ENCODE peak calls at places on chromosomes 16 and 17, in nine cellular contexts. N is neural progenitor cell, L is dorsolateral prefrontal cortex, E is foreskin fibroblast, M is cardiac fibroblast, J is aorta, Y is stomach, U is NT2/D1, S is fibroblast of lung. Z is an unnamed sample.

GRCh38 chr16:12362482-12363458 is 386.2 kb downstream of the SNX29 start:
- DNase-seq in L (no peak), N (no peak), S (peak), Y (no peak), J (peak), M (peak), U (no peak), E (no peak), Z (no peak)

GRCh38 chr17:3029213-3029913 is 34.0 kb downstream of the OR1D5 start:
- DNase-seq in N (no peak), J (no peak), E (no peak), L (peak), M (no peak), S (no peak), Y (no peak), U (no peak), Z (no peak)

GRCh38 chr16:86952769-86953168 is 364.4 kb downstream of the C16orf95 start:
- DNase-seq in S (peak), U (no peak), J (peak), M (peak), N (no peak), E (peak), Y (no peak), L (no peak), Z (no peak)

GRCh38 chr16:48438414-48438813 is 53.2 kb upstream of the SIAH1 start:
- DNase-seq in S (no peak), N (no peak), U (no peak), L (no peak), E (no peak), M (no peak), Y (no peak), J (no peak), Z (no peak)

GRCh38 chr17:29048440-29049360 is 5.8 kb downstream of the PIPOX start:
- DNase-seq in M (no peak), L (no peak), J (no peak), S (peak), E (no peak), U (no peak), N (peak), Y (no peak), Z (peak)

GRCh38 chr17:37194208-37194607 is 181.6 kb upstream of the C17orf78 start:
- DNase-seq in E (no peak), J (no peak), S (no peak), M (no peak), Y (no peak), N (peak), L (no peak), U (no peak), Z (no peak)

GRCh38 chr17:34242553-34242952 is 12.5 kb upstream of the CCL2 start:
- DNase-seq in U (no peak), N (no peak), Y (no peak), J (no peak), S (no peak), M (no peak), E (no peak), L (no peak), Z (no peak)

GRCh38 chr16:72467157-72467759 is 295.3 kb upstream of the PMFBP1 start:
- DNase-seq in N (peak), U (peak), L (no peak), M (peak), Y (no peak), E (peak), S (peak), J (no peak), Z (peak)

GRCh38 chr17:64024215-64024654 is 3.8 kb upstream of the ICAM2 start:
- DNase-seq in S (no peak), U (no peak), Y (no peak), N (no peak), J (no peak), E (no peak), L (no peak), M (no peak), Z (no peak)

GRCh38 chr17:33024688-33025486 is 33.2 kb downstream of the SPACA3 start:
- DNase-seq in M (no peak), S (no peak), E (no peak), U (no peak), J (no peak), N (no peak), L (no peak), Y (no peak), Z (no peak)

GRCh38 chr17:9024497-9024896 is 3.2 kb downstream of the NTN1 start:
- DNase-seq in U (no peak), Y (no peak), E (no peak), L (no peak), J (no peak), N (peak), M (no peak), S (no peak), Z (no peak)
- H3K4me3 ChIP-seq in U (no peak), Y (peak), E (no peak), L (no peak), J (no peak), N (peak), M (no peak), S (no peak), Z (no peak)

DNA sequence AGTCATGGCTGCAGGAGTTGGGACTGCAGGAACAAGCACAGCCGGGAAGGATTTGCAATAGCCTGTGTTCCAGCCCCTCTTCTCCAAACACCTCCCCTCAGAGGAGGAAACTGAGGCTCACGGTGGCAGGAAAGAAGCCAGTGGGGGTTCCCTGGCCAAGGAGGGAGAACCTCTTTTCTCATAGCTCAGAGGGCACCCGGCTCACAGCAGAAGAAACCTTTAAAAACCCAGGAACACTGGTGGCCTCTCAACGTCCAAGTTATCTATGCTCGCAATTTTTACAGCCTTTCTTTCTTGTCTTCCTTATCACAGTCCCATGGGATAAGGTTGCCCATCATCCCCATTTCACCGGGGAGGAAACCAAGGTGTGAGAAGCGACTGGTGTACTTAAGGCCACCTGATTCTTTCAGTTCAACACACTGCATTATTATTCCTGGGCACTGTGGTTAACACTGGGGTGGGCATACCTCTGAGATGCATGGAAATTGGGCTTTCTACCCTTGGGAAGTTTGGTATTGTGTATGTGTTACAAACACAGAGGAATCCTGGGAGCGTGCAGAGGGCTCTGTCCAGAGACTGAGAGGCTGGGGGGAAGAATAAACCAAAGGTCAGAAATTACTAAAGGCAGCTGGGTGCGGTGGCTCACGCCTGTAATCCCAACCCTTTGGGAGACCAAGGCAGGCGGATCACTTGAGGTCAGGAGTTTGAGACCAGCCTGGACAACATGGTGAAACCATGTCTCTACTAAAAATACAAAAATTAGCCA is 791 bp upstream of the ZNF629 start:
- DNase-seq in M (no peak), Y (no peak), U (no peak), S (no peak), J (no peak), E (no peak), L (no peak), N (no peak), Z (no peak)
- H3K4me3 ChIP-seq in M (peak), Y (peak), U (peak), S (peak), J (peak), E (peak), L (peak), N (peak), Z (peak)

DNA sequence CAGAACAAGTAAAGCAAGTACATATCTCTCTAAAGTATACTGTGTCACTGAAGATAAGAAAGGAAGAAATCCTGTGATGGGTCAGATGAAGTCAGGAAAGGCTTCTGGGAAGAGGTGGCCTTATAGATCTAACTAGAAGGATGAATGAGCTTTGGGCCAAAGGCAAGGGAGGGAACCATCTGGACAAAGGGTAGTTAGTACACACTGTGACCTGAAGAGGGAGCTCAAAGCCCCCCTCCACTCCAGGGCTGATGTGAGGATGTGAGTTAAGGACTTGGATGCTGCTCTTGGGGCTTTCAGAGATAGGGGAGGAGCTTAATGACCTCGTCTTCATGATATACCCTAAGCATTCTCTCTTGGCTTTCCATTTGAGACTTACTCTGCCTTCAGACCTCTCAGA is 185.3 kb upstream of the CACNG3 start:
- DNase-seq in J (no peak), L (no peak), Y (no peak), N (peak), U (peak), S (peak), M (peak), E (no peak), Z (peak)
- H3K4me3 ChIP-seq in J (no peak), L (no peak), Y (no peak), N (no peak), U (no peak), S (no peak), M (no peak), E (no peak), Z (no peak)

DNA sequence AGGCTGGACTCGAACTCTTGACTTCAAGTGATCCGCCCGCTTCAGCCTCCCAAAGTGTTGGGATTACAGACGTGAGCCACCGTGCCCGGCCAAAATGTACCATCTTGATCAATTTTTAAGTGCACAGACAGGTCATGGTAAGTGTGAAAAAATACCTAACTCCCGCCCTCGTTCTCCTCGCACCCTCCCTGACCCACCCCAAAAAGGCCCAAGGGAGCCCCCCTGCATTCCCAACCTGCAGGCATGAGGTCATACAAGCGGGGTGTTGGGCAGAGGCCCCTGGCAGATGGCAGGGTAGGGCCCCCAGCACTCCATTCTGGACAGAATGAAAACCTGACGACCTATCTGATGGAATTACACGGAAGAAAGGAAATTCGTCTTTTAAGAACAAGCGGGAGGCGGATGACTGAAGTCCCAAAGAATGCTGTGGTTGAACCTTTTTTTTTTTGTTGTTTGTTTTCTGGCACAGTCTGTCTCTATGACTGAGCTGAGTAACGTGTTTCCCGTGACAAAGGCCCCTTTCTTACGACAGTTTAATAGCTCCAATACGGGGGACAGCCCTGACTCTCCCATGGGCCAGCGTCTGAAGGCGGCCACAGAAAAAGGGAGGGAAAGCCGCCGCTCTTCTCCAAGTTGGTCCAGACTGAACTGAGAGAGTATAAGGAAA is 376.4 kb downstream of the SLC39A11 start:
- DNase-seq in Y (no peak), E (peak), M (peak), N (no peak), L (no peak), S (peak), U (peak), J (no peak), Z (peak)
- H3K4me3 ChIP-seq in Y (no peak), E (no peak), M (no peak), N (no peak), L (no peak), S (no peak), U (no peak), J (no peak), Z (no peak)

GRCh38 chr16:49664221-49665215 is 191.4 kb downstream of the ZNF423 start:
- DNase-seq in E (no peak), M (no peak), N (no peak), L (no peak), Y (no peak), U (no peak), J (peak), S (no peak), Z (no peak)

GRCh38 chr16:49661465-49662187 is 194.3 kb downstream of the ZNF423 start:
- DNase-seq in M (no peak), J (no peak), N (no peak), S (peak), L (no peak), U (no peak), E (no peak), Y (no peak), Z (no peak)

GRCh38 chr16:49660647-49661046 is 195.3 kb downstream of the ZNF423 start:
- DNase-seq in E (no peak), J (no peak), Y (no peak), M (no peak), N (no peak), S (no peak), L (no peak), U (no peak), Z (no peak)

GRCh38 chr16:49659356-49659755 is 196.6 kb downstream of the ZNF423 start:
- DNase-seq in U (no peak), M (no peak), E (no peak), S (no peak), J (no peak), L (no peak), N (no peak), Y (no peak), Z (no peak)

GRCh38 chr16:49663081-49664057 is 192.5 kb downstream of the ZNF423 start:
- DNase-seq in S (no peak), U (no peak), N (no peak), J (peak), M (no peak), E (no peak), Y (no peak), L (no peak), Z (no peak)
- H3K4me3 ChIP-seq in S (no peak), U (no peak), N (no peak), J (no peak), M (no peak), E (no peak), Y (peak), L (no peak), Z (no peak)

GRCh38 chr17:51012538-51012937 is 108.1 kb downstream of the SPAG9 start:
- DNase-seq in Y (no peak), J (no peak), E (no peak), N (no peak), L (no peak), M (no peak), U (no peak), S (no peak), Z (no peak)
- H3K4me3 ChIP-seq in Y (no peak), J (no peak), E (no peak), N (no peak), L (no peak), M (no peak), U (no peak), S (no peak), Z (no peak)

GRCh38 chr16:29876578-29877249 is 13.7 kb upstream of the CDIPT start:
- DNase-seq in M (no peak), S (no peak), Y (no peak), N (peak), U (no peak), J (no peak), L (no peak), E (no peak), Z (no peak)
- H3K4me3 ChIP-seq in M (peak), S (no peak), Y (peak), N (peak), U (peak), J (no peak), L (no peak), E (no peak), Z (peak)